ENCODE peak calls at places on chromosome 7, in nine cellular contexts. A, B, E, T, S, X, J, Y and W are unnamed samples.

GRCh38 chr7:129347330-129347729 is 86.9 kb upstream of the STRIP2 start:
- DNase-seq in A (no peak), B (no peak), E (no peak), T (no peak), S (no peak), X (no peak), J (no peak), Y (no peak), W (no peak)

GRCh38 chr7:94368371-94368791 is 26.3 kb upstream of the COL1A2 start:
- DNase-seq in A (no peak), B (peak; percentile 96), E (no peak), T (no peak), S (peak; percentile 16), X (no peak), J (no peak), Y (no peak), W (peak; percentile 88)

GRCh38 chr7:6106140-6106904 is 75.1 kb downstream of the ANKRD61 start:
- DNase-seq in A (peak; percentile 64), B (peak; percentile 59), E (peak; percentile 12), T (no peak), S (peak; percentile 50), X (peak; percentile 40), J (no peak), Y (no peak), W (peak; percentile 46)

GRCh38 chr7:13151982-13152381 is 464.5 kb downstream of the ARL4A start:
- DNase-seq in A (no peak), B (no peak), E (no peak), T (no peak), S (no peak), X (no peak), J (no peak), Y (no peak), W (no peak)

GRCh38 chr7:52831321-52831720 is 204.1 kb upstream of the POM121L12 start:
- DNase-seq in A (no peak), B (no peak), E (no peak), T (no peak), S (no peak), X (no peak), J (no peak), Y (no peak), W (peak; percentile 55)

GRCh38 chr7:38306136-38306535 is 32.7 kb upstream of the TARP start:
- DNase-seq in A (no peak), B (no peak), E (no peak), T (peak; percentile 85), S (no peak), X (no peak), J (no peak), Y (no peak), W (peak; percentile 68)

GRCh38 chr7:155183655-155184054 is 113.5 kb downstream of the HTR5A start:
- DNase-seq in A (no peak), B (no peak), E (no peak), T (no peak), S (no peak), X (no peak), J (no peak), Y (no peak), W (no peak)

GRCh38 chr7:149880871-149881301 is 7.1 kb downstream of the ATP6V0E2 start:
- DNase-seq in A (peak; percentile 59), B (no peak), E (no peak), T (no peak), S (no peak), X (no peak), J (no peak), Y (no peak), W (no peak)

GRCh38 chr7:131895541-131896173 is 339.2 kb upstream of the PODXL start:
- DNase-seq in A (no peak), B (peak; percentile 83), E (no peak), T (no peak), S (peak; percentile 62), X (no peak), J (peak; percentile 35), Y (no peak), W (peak; percentile 90)

GRCh38 chr7:70598976-70599375 is 533.0 kb upstream of the GALNT17 start:
- DNase-seq in A (no peak), B (no peak), E (no peak), T (peak; percentile 90), S (peak; percentile 100), X (no peak), J (no peak), Y (no peak), W (no peak)

GRCh38 chr7:98123073-98123696 is 16.5 kb downstream of the LMTK2 start:
- DNase-seq in A (no peak), B (no peak), E (no peak), T (peak; percentile 54), S (no peak), X (no peak), J (no peak), Y (no peak), W (no peak)

GRCh38 chr7:81333536-81333935 is 414.7 kb upstream of the SEMA3C start:
- DNase-seq in A (no peak), B (no peak), E (no peak), T (no peak), S (no peak), X (no peak), J (no peak), Y (no peak), W (no peak)

GRCh38 chr7:121140790-121141189 is 152.3 kb downstream of the CPED1 start:
- DNase-seq in A (no peak), B (no peak), E (no peak), T (no peak), S (no peak), X (peak; percentile 70), J (no peak), Y (no peak), W (no peak)

GRCh38 chr7:2358968-2359527 is 4.4 kb downstream of the EIF3B start:
- DNase-seq in A (no peak), B (no peak), E (no peak), T (no peak), S (no peak), X (no peak), J (no peak), Y (peak; percentile 28), W (no peak)

GRCh38 chr7:120402368-120402767 is 129.4 kb downstream of the KCND2 start:
- DNase-seq in A (no peak), B (peak; percentile 40), E (no peak), T (no peak), S (peak; percentile 78), X (no peak), J (no peak), Y (no peak), W (no peak)

DNA sequence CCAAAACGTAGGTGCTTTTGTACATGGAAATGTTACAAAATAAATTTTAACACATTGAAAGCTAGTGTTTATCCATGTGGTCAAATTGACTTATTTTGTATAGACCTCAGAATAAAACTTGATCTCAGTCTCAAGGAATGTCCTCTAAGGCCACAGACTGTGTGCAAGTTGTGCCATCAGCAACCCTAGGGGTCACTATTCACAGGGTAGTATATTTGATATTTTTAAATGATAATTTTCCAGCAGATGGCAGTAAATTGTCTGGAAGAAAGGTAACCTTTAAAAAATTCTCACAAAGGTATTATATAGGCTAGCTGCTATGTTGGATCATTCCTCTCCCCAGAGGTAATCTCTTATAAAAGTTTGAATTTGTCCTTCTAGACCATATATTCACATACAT is 12.9 kb upstream of the SNX10 start:
- DNase-seq in A (no peak), B (no peak), E (no peak), T (no peak), S (peak; percentile 32), X (no peak), J (peak; percentile 55), Y (peak; percentile 33), W (no peak)
- TF ChIP-seq CTCF in A (no peak), B (peak; percentile 17), E (no peak), T (peak; percentile 51), S (peak; percentile 34), X (peak; percentile 34), J (peak; percentile 89), Y (no peak), W (no peak)

DNA sequence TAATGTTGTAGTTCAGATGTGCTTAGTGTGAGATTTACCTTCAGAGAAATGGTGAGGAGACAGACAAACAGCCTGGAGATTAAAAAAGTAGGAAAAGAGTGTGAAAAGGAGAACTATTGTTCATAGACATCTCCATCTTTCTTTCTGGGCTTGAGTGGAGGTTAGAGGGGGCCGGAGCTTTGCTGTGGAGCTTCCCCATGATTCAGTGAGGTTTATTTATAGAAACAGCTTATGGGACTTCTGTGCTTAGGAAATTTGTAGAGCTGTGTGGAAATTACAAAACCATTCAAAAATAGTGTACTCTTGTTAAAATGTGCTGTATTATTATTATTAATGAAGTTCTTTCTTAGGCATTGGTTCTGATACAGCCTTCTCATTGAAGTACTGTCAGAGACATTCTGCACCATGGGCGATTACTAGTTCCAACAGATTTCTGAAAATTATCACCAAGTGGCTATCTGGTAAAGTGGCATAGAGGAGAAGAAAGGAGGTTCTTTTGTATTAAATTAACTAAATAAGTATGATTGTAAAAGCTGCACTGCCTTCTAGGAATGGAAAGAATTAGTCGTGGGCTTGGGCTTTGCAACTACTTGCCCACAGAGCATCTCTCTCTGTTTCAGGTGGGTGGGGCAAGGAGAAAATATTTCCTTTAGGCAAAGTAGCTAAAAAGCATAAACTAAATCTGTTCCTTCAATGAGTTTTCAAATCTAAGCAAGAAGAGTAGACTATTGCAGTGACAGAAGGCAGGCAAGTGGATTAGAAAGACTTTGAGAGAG is 8.7 kb upstream of the TCAF1 start:
- DNase-seq in A (no peak), B (no peak), E (no peak), T (no peak), S (peak; percentile 22), X (no peak), J (no peak), Y (no peak), W (no peak)
- H3K4me3 ChIP-seq in A (no peak overlapping the region), B (no peak overlapping the region), E (no peak overlapping the region), T (no peak overlapping the region), S (no peak overlapping the region), X (no peak overlapping the region), J (no peak overlapping the region), Y (no peak overlapping the region), W (no peak overlapping the region)

GRCh38 chr7:106518986-106519385 is 142.0 kb downstream of the CCDC71L start:
- DNase-seq in A (no peak), B (no peak), E (no peak), T (no peak), S (no peak), X (no peak), J (no peak), Y (no peak), W (no peak)

GRCh38 chr7:106522691-106523090 is 138.3 kb downstream of the CCDC71L start:
- DNase-seq in A (no peak), B (no peak), E (no peak), T (no peak), S (no peak), X (no peak), J (no peak), Y (no peak), W (peak; percentile 9)

GRCh38 chr7:106521541-106521940 is 139.4 kb downstream of the CCDC71L start:
- DNase-seq in A (no peak), B (no peak), E (no peak), T (no peak), S (no peak), X (no peak), J (no peak), Y (no peak), W (no peak)

GRCh38 chr7:106523482-106523881 is 137.5 kb downstream of the CCDC71L start:
- DNase-seq in A (no peak), B (no peak), E (no peak), T (no peak), S (no peak), X (no peak), J (no peak), Y (no peak), W (no peak)

GRCh38 chr7:106521115-106521514 is 139.8 kb downstream of the CCDC71L start:
- DNase-seq in A (no peak), B (no peak), E (no peak), T (no peak), S (peak; percentile 23), X (no peak), J (no peak), Y (no peak), W (no peak)
- TF ChIP-seq CTCF in A (no peak), B (no peak), E (no peak), T (peak; percentile 17), S (peak; percentile 20), X (peak; percentile 40), J (no peak), Y (peak; percentile 47), W (no peak)

GRCh38 chr7:1220000-1220726 is 12.5 kb upstream of the UNCX start:
- DNase-seq in A (no peak), B (no peak), E (no peak), T (no peak), S (no peak), X (no peak), J (no peak), Y (no peak), W (no peak)
- H3K4me3 ChIP-seq in A (no peak overlapping the region), B (no peak overlapping the region), E (no peak overlapping the region), T (no peak overlapping the region), S (no peak overlapping the region), X (no peak overlapping the region), J (no peak overlapping the region), Y (no peak overlapping the region), W (no peak overlapping the region)